ENCODE peak calls at places on chromosome 22, in five cellular contexts. One of them, this sample, is unnamed.
A peak's percentile ranks its signal among the peaks of the same experiment; 100 is the strongest.

GRCh38 chr22:17319541-17319940 is 49.7 kb upstream of the CECR2 start:
- DNase-seq in spleen: no peak
- DNase-seq in mesendoderm: no peak
- DNase-seq in GM23338: no peak
- DNase-seq in GM23248: no peak
- DNase-seq in this sample: no peak

GRCh38 chr22:33166206-33166605 is 108.0 kb upstream of the SYN3 start:
- DNase-seq in spleen: no peak
- DNase-seq in mesendoderm: peak; percentile 26
- DNase-seq in GM23338: peak; percentile 62
- DNase-seq in GM23248: no peak
- DNase-seq in this sample: no peak

GRCh38 chr22:20009582-20010306 is 6.9 kb downstream of the ARVCF start:
- DNase-seq in spleen: no peak
- DNase-seq in mesendoderm: no peak
- DNase-seq in GM23338: no peak
- DNase-seq in GM23248: no peak
- DNase-seq in this sample: no peak

GRCh38 chr22:27032121-27032761 is 374.9 kb downstream of the MIAT start:
- DNase-seq in spleen: no peak
- DNase-seq in mesendoderm: peak; percentile 83
- DNase-seq in GM23338: peak; percentile 87
- DNase-seq in GM23248: peak; percentile 27
- DNase-seq in this sample: no peak

GRCh38 chr22:17627961-17628303 is 617 bp downstream of the ATP6V1E1 start:
- DNase-seq in spleen: peak; percentile 77
- DNase-seq in mesendoderm: peak; percentile 6
- DNase-seq in GM23338: peak; percentile 8
- DNase-seq in GM23248: peak; percentile 31
- DNase-seq in this sample: peak; percentile 48

GRCh38 chr22:23696326-23696851 is 5.6 kb downstream of the RGL4 start:
- DNase-seq in spleen: peak; percentile 93
- DNase-seq in mesendoderm: no peak
- DNase-seq in GM23338: no peak
- DNase-seq in GM23248: no peak
- DNase-seq in this sample: peak; percentile 66

GRCh38 chr22:30246962-30247376 is 410 bp upstream of the LIF start:
- DNase-seq in spleen: no peak
- DNase-seq in mesendoderm: no peak
- DNase-seq in GM23338: no peak
- DNase-seq in GM23248: no peak
- DNase-seq in this sample: no peak

GRCh38 chr22:33024626-33025025 is 33.6 kb downstream of the SYN3 start:
- DNase-seq in spleen: no peak
- DNase-seq in mesendoderm: peak; percentile 46
- DNase-seq in GM23338: no peak
- DNase-seq in GM23248: no peak
- DNase-seq in this sample: no peak

GRCh38 chr22:20093437-20093836 is 13.4 kb downstream of the DGCR8 start:
- DNase-seq in spleen: peak; percentile 30
- DNase-seq in mesendoderm: no peak
- DNase-seq in GM23338: no peak
- DNase-seq in GM23248: no peak
- DNase-seq in this sample: peak; percentile 13

GRCh38 chr22:25085930-25086901 is 113.4 kb upstream of the CRYBB3 start:
- DNase-seq in spleen: no peak
- DNase-seq in mesendoderm: no peak
- DNase-seq in GM23338: no peak
- DNase-seq in GM23248: no peak
- DNase-seq in this sample: no peak

GRCh38 chr22:49929553-49929979 is 11.1 kb downstream of the CRELD2 start:
- DNase-seq in spleen: peak; percentile 97
- DNase-seq in mesendoderm: no peak
- DNase-seq in GM23338: peak; percentile 81
- DNase-seq in GM23248: peak; percentile 73
- DNase-seq in this sample: peak; percentile 80

GRCh38 chr22:24848559-24849168 is 42.7 kb downstream of the SGSM1 start:
- DNase-seq in spleen: peak; percentile 8
- DNase-seq in mesendoderm: no peak
- DNase-seq in GM23338: no peak
- DNase-seq in GM23248: no peak
- DNase-seq in this sample: no peak

GRCh38 chr22:33798401-33798800 is 121.9 kb downstream of the LARGE1 start:
- DNase-seq in spleen: no peak
- DNase-seq in mesendoderm: no peak
- DNase-seq in GM23338: no peak
- DNase-seq in GM23248: no peak
- DNase-seq in this sample: no peak

GRCh38 chr22:27086728-27087450 is 429.5 kb downstream of the MIAT start:
- DNase-seq in spleen: no peak
- DNase-seq in mesendoderm: no peak
- DNase-seq in GM23338: peak; percentile 22
- DNase-seq in GM23248: no peak
- DNase-seq in this sample: no peak

GRCh38 chr22:33806191-33806590 is 114.1 kb downstream of the LARGE1 start:
- DNase-seq in spleen: no peak
- DNase-seq in mesendoderm: no peak
- DNase-seq in GM23338: no peak
- DNase-seq in GM23248: peak; percentile 29
- DNase-seq in this sample: no peak

GRCh38 chr22:17120281-17120680 is 879 bp downstream of the TMEM121B start:
- DNase-seq in spleen: peak; percentile 89
- DNase-seq in mesendoderm: peak; percentile 90
- DNase-seq in GM23338: peak; percentile 92
- DNase-seq in GM23248: peak; percentile 56
- DNase-seq in this sample: peak; percentile 71

GRCh38 chr22:35208003-35208402 is 49.3 kb upstream of the HMGXB4 start:
- DNase-seq in spleen: no peak
- DNase-seq in mesendoderm: no peak
- DNase-seq in GM23338: no peak
- DNase-seq in GM23248: no peak
- DNase-seq in this sample: no peak

GRCh38 chr22:35376728-35377472 is 4.0 kb upstream of the HMOX1 start:
- DNase-seq in spleen: peak; percentile 93
- DNase-seq in mesendoderm: peak; percentile 100
- DNase-seq in GM23338: peak; percentile 100
- DNase-seq in GM23248: peak; percentile 99
- DNase-seq in this sample: peak; percentile 95

GRCh38 chr22:19679476-19680099 is 34.7 kb upstream of the SEPTIN5 start:
- DNase-seq in spleen: peak; percentile 90
- DNase-seq in mesendoderm: peak; percentile 53
- DNase-seq in GM23338: peak; percentile 78
- DNase-seq in GM23248: peak; percentile 45
- DNase-seq in this sample: peak; percentile 76

GRCh38 chr22:50169181-50169759 is 1.3 kb upstream of the PANX2 start:
- DNase-seq in spleen: peak; percentile 75
- DNase-seq in mesendoderm: no peak
- DNase-seq in GM23338: peak; percentile 54
- DNase-seq in GM23248: peak; percentile 16
- DNase-seq in this sample: no peak

GRCh38 chr22:18996376-18996900 is 60.3 kb upstream of the PRODH start:
- DNase-seq in spleen: no peak
- DNase-seq in mesendoderm: no peak
- DNase-seq in GM23338: no peak
- DNase-seq in GM23248: no peak
- DNase-seq in this sample: no peak

GRCh38 chr22:36223504-36223903 is 15.8 kb downstream of the APOL2 start:
- DNase-seq in spleen: no peak
- DNase-seq in mesendoderm: no peak
- DNase-seq in GM23338: no peak
- DNase-seq in GM23248: no peak
- DNase-seq in this sample: no peak

GRCh38 chr22:36625102-36625501 is 78.5 kb downstream of the CACNG2 start:
- DNase-seq in spleen: no peak
- DNase-seq in mesendoderm: no peak
- DNase-seq in GM23338: no peak
- DNase-seq in GM23248: no peak
- DNase-seq in this sample: no peak

GRCh38 chr22:50507421-50507990 is at the start of gene LMF2:
- DNase-seq in spleen: peak; percentile 99
- DNase-seq in mesendoderm: no peak
- DNase-seq in GM23338: peak; percentile 83
- DNase-seq in GM23248: peak; percentile 94
- DNase-seq in this sample: peak; percentile 94

GRCh38 chr22:24333301-24333700 is 62.7 kb downstream of the SPECC1L start:
- DNase-seq in spleen: no peak
- DNase-seq in mesendoderm: no peak
- DNase-seq in GM23338: no peak
- DNase-seq in GM23248: peak; percentile 90
- DNase-seq in this sample: no peak

GRCh38 chr22:41245917-41246499 is 5.3 kb upstream of the CHADL start:
- DNase-seq in spleen: no peak
- DNase-seq in mesendoderm: peak; percentile 34
- DNase-seq in GM23338: peak; percentile 81
- DNase-seq in GM23248: no peak
- DNase-seq in this sample: no peak

GRCh38 chr22:28902490-28902889 is 19.1 kb downstream of the ZNRF3 start:
- DNase-seq in spleen: no peak
- DNase-seq in mesendoderm: no peak
- DNase-seq in GM23338: no peak
- DNase-seq in GM23248: no peak
- DNase-seq in this sample: no peak

GRCh38 chr22:28898233-28898629 is 14.9 kb downstream of the ZNRF3 start:
- DNase-seq in spleen: no peak
- DNase-seq in mesendoderm: no peak
- DNase-seq in GM23338: no peak
- DNase-seq in GM23248: no peak
- DNase-seq in this sample: no peak

GRCh38 chr22:28900379-28900778 is 17.0 kb downstream of the ZNRF3 start:
- DNase-seq in spleen: no peak
- DNase-seq in mesendoderm: no peak
- DNase-seq in GM23338: no peak
- DNase-seq in GM23248: no peak
- DNase-seq in this sample: no peak

GRCh38 chr22:28896611-28897010 is 13.2 kb downstream of the ZNRF3 start:
- DNase-seq in spleen: no peak
- DNase-seq in mesendoderm: peak; percentile 89
- DNase-seq in GM23338: peak; percentile 80
- DNase-seq in GM23248: no peak
- DNase-seq in this sample: no peak

DNA sequence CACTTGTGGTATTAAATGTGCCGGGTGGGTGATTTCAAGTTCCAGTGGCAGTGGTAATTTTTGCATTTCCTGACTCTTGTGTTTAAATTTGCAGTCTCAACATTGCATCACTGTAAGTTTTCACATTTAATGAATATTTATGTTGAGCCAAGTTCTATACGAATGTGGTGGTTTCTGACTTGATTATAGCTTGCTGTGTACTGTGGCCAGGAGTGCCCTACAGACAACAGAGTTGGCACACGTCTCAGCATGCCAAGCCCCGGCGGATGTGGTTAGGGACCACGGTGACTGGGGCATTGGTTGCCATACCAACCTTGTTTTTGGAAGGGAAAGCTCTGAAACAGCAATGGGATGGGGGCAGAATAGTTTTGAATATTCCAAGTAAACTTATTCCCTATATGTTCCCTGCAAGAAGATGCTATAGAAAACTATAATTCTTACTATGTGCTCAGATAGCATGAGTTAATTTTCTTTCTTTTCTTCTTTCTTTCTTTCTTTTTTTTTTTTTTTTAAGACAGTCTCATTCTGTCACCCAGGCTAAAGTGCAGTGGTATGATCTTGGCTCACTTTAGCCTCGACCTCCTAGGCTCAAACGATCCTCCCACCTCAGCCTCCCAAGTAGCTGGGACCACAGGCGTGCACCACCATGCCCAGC is 16.0 kb downstream of the ZNRF3 start:
- DNase-seq in spleen: peak; percentile 79
- DNase-seq in mesendoderm: no peak
- DNase-seq in GM23338: no peak
- DNase-seq in GM23248: no peak
- DNase-seq in this sample: no peak
- H3K4me3 ChIP-seq in spleen: no peak overlapping the region
- H3K4me3 ChIP-seq in mesendoderm: no peak overlapping the region
- H3K4me3 ChIP-seq in GM23338: no peak overlapping the region
- H3K4me3 ChIP-seq in GM23248: no peak overlapping the region
- H3K4me3 ChIP-seq in this sample: no peak overlapping the region

DNA sequence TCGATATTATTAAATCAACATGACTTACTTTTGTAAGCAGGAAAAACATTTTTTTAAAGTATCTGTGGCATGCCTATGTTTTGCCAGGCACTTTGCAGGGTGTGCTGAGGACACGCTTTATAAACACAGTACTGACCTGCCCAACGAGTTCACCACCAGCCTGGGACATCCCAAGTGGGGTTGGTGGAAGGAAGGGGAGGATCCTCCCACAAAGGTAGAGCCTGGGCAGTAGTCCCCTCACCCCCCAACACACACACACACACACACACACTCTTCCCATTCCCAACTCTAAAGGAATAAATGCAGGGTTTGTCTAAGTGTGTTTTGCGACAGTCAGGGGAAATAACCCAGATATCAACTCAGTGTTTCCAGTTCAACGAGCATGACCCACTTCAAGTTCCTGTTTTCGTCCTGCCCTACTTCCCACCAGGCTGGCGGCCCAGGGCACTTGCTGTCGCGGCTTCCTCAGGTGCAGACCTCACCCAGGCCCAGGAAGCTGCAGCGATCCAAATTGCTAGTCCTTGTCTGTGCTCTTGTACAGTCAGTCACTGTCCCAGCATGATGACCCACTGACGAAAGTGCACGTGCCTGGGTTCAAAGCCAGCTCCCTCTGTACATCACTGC is 3.1 kb downstream of the CERK start:
- DNase-seq in spleen: peak; percentile 93
- DNase-seq in mesendoderm: no peak
- DNase-seq in GM23338: no peak
- DNase-seq in GM23248: no peak
- DNase-seq in this sample: peak; percentile 79
- H3K4me1 ChIP-seq in spleen: peaks cover 43% of the 10 kb centered on the region
- H3K4me1 ChIP-seq in mesendoderm: peaks cover 11% of the 10 kb centered on the region
- H3K4me1 ChIP-seq in GM23338: peaks cover 19% of the 10 kb centered on the region
- H3K4me1 ChIP-seq in GM23248: peaks cover 22% of the 10 kb centered on the region
- H3K4me1 ChIP-seq in this sample: peaks cover 77% of the 10 kb centered on the region

GRCh38 chr22:21939392-21940319 is 13.0 kb downstream of the PPM1F start:
- DNase-seq in spleen: peak; percentile 85
- DNase-seq in mesendoderm: no peak
- DNase-seq in GM23338: no peak
- DNase-seq in GM23248: peak; percentile 49
- DNase-seq in this sample: no peak
- H3K4me3 ChIP-seq in spleen: no peak overlapping the region
- H3K4me3 ChIP-seq in mesendoderm: no peak overlapping the region
- H3K4me3 ChIP-seq in GM23338: no peak overlapping the region
- H3K4me3 ChIP-seq in GM23248: no peak overlapping the region
- H3K4me3 ChIP-seq in this sample: no peak overlapping the region

DNA sequence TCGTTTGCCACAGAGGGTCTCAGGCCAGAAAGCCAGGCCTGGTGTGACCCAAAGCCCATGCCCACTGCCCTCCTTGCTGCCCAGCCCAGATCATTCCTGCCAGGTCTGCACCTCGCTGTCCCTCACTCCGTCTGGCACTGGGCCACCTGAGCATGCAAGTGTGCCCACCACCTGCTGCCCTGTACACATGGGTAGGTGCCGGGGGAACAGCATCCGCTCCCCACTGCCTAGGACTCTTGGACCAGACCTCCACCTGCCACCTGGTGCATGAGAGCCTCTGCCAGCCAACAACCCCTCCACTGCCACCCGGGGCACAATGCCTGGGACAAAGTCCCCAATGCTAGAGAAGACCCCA is 12.5 kb downstream of the MGAT3 start:
- DNase-seq in spleen: no peak
- DNase-seq in mesendoderm: no peak
- DNase-seq in GM23338: no peak
- DNase-seq in GM23248: no peak
- DNase-seq in this sample: no peak
- H3K4me1 ChIP-seq in spleen: peaks cover 40% of the 10 kb centered on the region
- H3K4me1 ChIP-seq in mesendoderm: peaks cover 30% of the 10 kb centered on the region
- H3K4me1 ChIP-seq in GM23338: peaks cover 34% of the 10 kb centered on the region
- H3K4me1 ChIP-seq in GM23248: peaks cover 14% of the 10 kb centered on the region
- H3K4me1 ChIP-seq in this sample: peaks cover 74% of the 10 kb centered on the region